ENCODE peak calls at places on chromosome 22, in eight cellular contexts. E is A549; T is CD8-positive, alpha-beta T cell; C is kidney; U is suprapubic skin; B is left ventricle myocardium inferior; X is tibial nerve; O is PC-3. Q is an unnamed sample.

GRCh38 chr22:28172948-28173360 is 253.9 kb upstream of the PITPNB start:
- DNase-seq in U (no peak), C (no peak), B (no peak), E (no peak), X (no peak), T (no peak), O (peak), Q (peak)

GRCh38 chr22:35991168-35991567 is 37.5 kb downstream of the RBFOX2 start:
- DNase-seq in B (no peak), C (no peak), O (no peak), E (no peak), U (no peak), X (no peak), T (no peak), Q (no peak)

GRCh38 chr22:23775779-23776375 is 3.2 kb downstream of the MMP11 start:
- DNase-seq in C (no peak), O (no peak), X (no peak), E (peak), B (no peak), U (no peak), T (no peak), Q (no peak)

GRCh38 chr22:32618461-32619140 is 144.0 kb downstream of the FBXO7 start:
- DNase-seq in X (peak), B (peak), O (no peak), T (no peak), E (no peak), U (no peak), C (no peak), Q (no peak)

GRCh38 chr22:23284504-23285033 is 104.3 kb downstream of the BCR start:
- DNase-seq in O (no peak), X (no peak), C (no peak), T (no peak), U (no peak), E (no peak), B (no peak), Q (no peak)

GRCh38 chr22:42069801-42070516 is 653 bp downstream of the NAGA start:
- DNase-seq in E (no peak), U (no peak), X (no peak), B (no peak), O (no peak), C (peak), T (no peak), Q (no peak)

GRCh38 chr22:29689872-29690213 is 30.0 kb upstream of the CABP7 start:
- DNase-seq in T (peak), O (peak), U (no peak), C (no peak), X (peak), B (peak), E (peak), Q (no peak)

GRCh38 chr22:42757475-42757874 is 36.8 kb upstream of the A4GALT start:
- DNase-seq in U (no peak), E (no peak), C (no peak), T (no peak), B (no peak), O (no peak), X (no peak), Q (no peak)

GRCh38 chr22:23762866-23763578 is at the start of gene C22orf15:
- DNase-seq in O (no peak), X (no peak), U (no peak), E (no peak), C (no peak), T (peak), B (no peak), Q (no peak)

GRCh38 chr22:21712751-21713427 is 22.7 kb downstream of the YPEL1 start:
- DNase-seq in B (peak), X (no peak), U (peak), T (peak), O (peak), E (peak), C (no peak), Q (peak)

GRCh38 chr22:42326786-42327185 is 56.3 kb upstream of the TCF20 start:
- DNase-seq in T (no peak), U (no peak), O (no peak), X (no peak), C (no peak), B (no peak), E (no peak), Q (no peak)

GRCh38 chr22:22084089-22084711 is 101.6 kb upstream of the TOP3B start:
- DNase-seq in E (no peak), B (no peak), T (no peak), X (no peak), C (no peak), U (no peak), O (no peak), Q (no peak)

GRCh38 chr22:21632237-21632895 is at the start of gene CCDC116:
- DNase-seq in C (peak), O (no peak), X (no peak), U (no peak), T (peak), B (no peak), E (peak), Q (no peak)

GRCh38 chr22:50622723-50623327 is 5.1 kb downstream of the ARSA start:
- DNase-seq in U (no peak), O (no peak), C (peak), B (no peak), X (no peak), T (no peak), E (no peak), Q (no peak)

GRCh38 chr22:34105461-34106062 is 185.3 kb upstream of the LARGE1 start:
- DNase-seq in E (peak), U (no peak), T (no peak), O (peak), X (peak), C (peak), B (peak), Q (no peak)

GRCh38 chr22:49006207-49007012 is 821.3 kb downstream of the BRD1 start:
- DNase-seq in T (no peak), O (no peak), C (peak), X (peak), E (no peak), B (no peak), U (peak), Q (no peak)

GRCh38 chr22:22040472-22040871 is 57.9 kb upstream of the TOP3B start:
- DNase-seq in C (no peak), B (no peak), U (no peak), X (no peak), O (no peak), E (no peak), T (no peak), Q (no peak)

GRCh38 chr22:19117111-19117512 is 5.1 kb downstream of the DGCR2 start:
- DNase-seq in E (no peak), X (no peak), T (no peak), O (no peak), U (no peak), C (no peak), B (no peak), Q (no peak)

GRCh38 chr22:48779661-48780596 is 1047.7 kb downstream of the BRD1 start:
- DNase-seq in X (peak), U (no peak), E (no peak), T (no peak), O (no peak), C (no peak), B (no peak), Q (no peak)

GRCh38 chr22:48517039-48518030 is 1310.3 kb downstream of the BRD1 start:
- DNase-seq in X (peak), T (no peak), B (no peak), U (no peak), C (no peak), E (peak), O (no peak), Q (no peak)

GRCh38 chr22:17118342-17118741 is 2.8 kb downstream of the TMEM121B start:
- DNase-seq in O (no peak), X (no peak), B (no peak), E (no peak), U (no peak), T (no peak), C (no peak), Q (no peak)

GRCh38 chr22:43004362-43005035 is 10.4 kb downstream of the PACSIN2 start:
- DNase-seq in U (no peak), C (no peak), X (no peak), O (no peak), T (no peak), B (no peak), E (peak), Q (no peak)

GRCh38 chr22:47053013-47053864 is 290.8 kb downstream of the TBC1D22A start:
- DNase-seq in C (peak), U (no peak), X (no peak), B (no peak), T (no peak), O (no peak), E (no peak), Q (no peak)

GRCh38 chr22:25663654-25664053 is 78.3 kb upstream of the MYO18B start:
- DNase-seq in E (no peak), U (no peak), X (no peak), B (no peak), T (no peak), O (no peak), C (no peak), Q (no peak)

GRCh38 chr22:50314455-50315288 is 7.2 kb upstream of the PLXNB2 start:
- DNase-seq in X (no peak), T (peak), U (no peak), B (peak), O (no peak), E (no peak), C (peak), Q (no peak)

GRCh38 chr22:24429411-24430365 is 2.3 kb downstream of the ADORA2A start:
- DNase-seq in C (peak), T (peak), U (no peak), O (peak), E (no peak), B (peak), X (no peak), Q (no peak)

GRCh38 chr22:25564979-25565677 is 653 bp downstream of the GRK3 start:
- DNase-seq in C (peak), X (no peak), B (peak), T (peak), O (no peak), U (no peak), E (peak), Q (no peak)

GRCh38 chr22:34800265-34800664 is 265.7 kb upstream of the ISX start:
- DNase-seq in X (no peak), T (no peak), O (no peak), C (peak), B (no peak), U (no peak), E (no peak), Q (no peak)

GRCh38 chr22:49244466-49245420 is 582.9 kb downstream of the BRD1 start:
- DNase-seq in U (peak), C (peak), T (no peak), B (no peak), X (no peak), O (no peak), E (no peak), Q (no peak)

GRCh38 chr22:50209893-50210292 is 9.1 kb downstream of the SELENOO start:
- DNase-seq in U (no peak), C (peak), T (peak), X (no peak), O (peak), B (peak), E (peak), Q (peak)

GRCh38 chr22:24338701-24339451 is 68.2 kb downstream of the SPECC1L start:
- DNase-seq in C (no peak), U (no peak), O (no peak), T (no peak), B (no peak), X (no peak), E (no peak), Q (no peak)

GRCh38 chr22:23570681-23571080 is 9.4 kb downstream of the IGLL1 start:
- DNase-seq in B (no peak), U (no peak), C (peak), O (no peak), T (no peak), E (no peak), X (no peak), Q (no peak)

GRCh38 chr22:17578129-17578754 is 14.9 kb downstream of the SLC25A18 start:
- DNase-seq in C (peak), X (peak), O (peak), B (peak), U (no peak), E (no peak), T (no peak), Q (no peak)

GRCh38 chr22:41888638-41889200 is 26.2 kb downstream of the SHISA8 start:
- DNase-seq in U (no peak), T (no peak), X (no peak), E (no peak), B (no peak), C (no peak), O (no peak), Q (no peak)

GRCh38 chr22:21855715-21856114 is 11.7 kb downstream of the MAPK1 start:
- DNase-seq in E (no peak), C (no peak), O (no peak), B (no peak), T (no peak), U (no peak), X (no peak), Q (no peak)

GRCh38 chr22:17164392-17165024 is 5.4 kb upstream of the HDHD5 start:
- DNase-seq in B (no peak), C (no peak), X (no peak), O (no peak), E (peak), T (no peak), U (no peak), Q (no peak)

GRCh38 chr22:42939941-42940653 is 74.9 kb downstream of the PACSIN2 start:
- DNase-seq in U (no peak), C (peak), E (peak), X (no peak), T (no peak), B (no peak), O (peak), Q (peak)

GRCh38 chr22:25777411-25777810 is 35.4 kb downstream of the MYO18B start:
- DNase-seq in E (no peak), B (no peak), X (no peak), U (no peak), O (no peak), C (no peak), T (no peak), Q (no peak)

GRCh38 chr22:31328545-31328960 is 17.6 kb downstream of the PATZ1 start:
- DNase-seq in U (no peak), T (no peak), X (no peak), C (no peak), E (no peak), O (no peak), B (no peak), Q (no peak)

GRCh38 chr22:35883028-35883620 is 145.5 kb downstream of the RBFOX2 start:
- DNase-seq in T (no peak), B (no peak), E (peak), X (no peak), C (no peak), O (peak), U (no peak), Q (no peak)

GRCh38 chr22:38835888-38836301 is 7.9 kb downstream of the NPTXR start:
- DNase-seq in X (no peak), O (peak), C (no peak), T (no peak), U (no peak), E (no peak), B (no peak), Q (no peak)
- H3K27ac ChIP-seq in X (no peak), O (peak), C (no peak), T (no peak), U (no peak), E (no peak), B (no peak), Q (no peak)

GRCh38 chr22:46036558-46037408 is 59.8 kb upstream of the WNT7B start:
- DNase-seq in T (peak), B (no peak), C (peak), O (peak), E (peak), X (no peak), U (peak), Q (no peak)
- TF ChIP-seq CTCF in T (peak), B (peak), C (peak), O (peak), E (peak), X (no peak), U (no peak), Q (peak)

GRCh38 chr22:40042312-40042711 is 47.6 kb downstream of the FAM83F start:
- DNase-seq in E (no peak), O (no peak), T (no peak), C (no peak), B (no peak), U (no peak), X (no peak), Q (no peak)

GRCh38 chr22:40039482-40039881 is 44.7 kb downstream of the FAM83F start:
- DNase-seq in U (no peak), O (no peak), B (no peak), E (no peak), X (no peak), C (no peak), T (no peak), Q (no peak)

GRCh38 chr22:40043086-40043485 is 48.3 kb downstream of the FAM83F start:
- DNase-seq in B (no peak), E (no peak), U (no peak), T (no peak), X (no peak), C (no peak), O (peak), Q (no peak)

GRCh38 chr22:40041738-40042137 is 47.0 kb downstream of the FAM83F start:
- DNase-seq in E (no peak), B (no peak), T (no peak), O (no peak), X (no peak), C (no peak), U (no peak), Q (no peak)

DNA sequence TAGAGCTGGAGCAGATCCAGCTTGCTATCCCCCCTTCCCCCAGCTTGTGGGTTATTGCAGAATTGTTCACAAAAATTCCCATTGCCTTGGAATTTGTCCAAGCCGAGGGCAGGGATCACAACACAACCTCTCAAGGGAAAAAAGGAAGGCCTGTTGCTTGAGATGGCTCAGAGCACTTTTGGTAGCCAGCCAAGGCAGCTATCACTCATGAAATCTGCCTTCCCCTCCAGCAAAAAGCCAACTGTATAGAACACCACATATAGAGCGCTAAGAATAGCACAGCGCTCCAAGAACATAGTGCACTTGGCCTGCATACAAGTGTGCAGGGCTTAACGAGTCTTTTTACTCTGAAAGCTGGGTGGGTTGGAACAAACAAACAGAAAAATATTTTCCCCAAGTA is 46.2 kb downstream of the FAM83F start:
- DNase-seq in T (no peak), X (peak), B (peak), U (no peak), C (peak), E (no peak), O (peak), Q (no peak)
- H3K27ac ChIP-seq in T (no peak), X (peak), B (peak), U (peak), C (peak), E (no peak), O (no peak), Q (peak)

GRCh38 chr22:37549704-37550059 is 10.6 kb upstream of the CDC42EP1 start:
- DNase-seq in C (peak), U (no peak), E (no peak), T (no peak), X (no peak), B (no peak), O (no peak), Q (no peak)
- TF ChIP-seq CTCF in C (no peak), U (no peak), E (no peak), T (no peak), X (peak), B (peak), O (peak), Q (no peak)

GRCh38 chr22:39232806-39233735 is 11.7 kb downstream of the PDGFB start:
- DNase-seq in O (no peak), U (no peak), T (no peak), X (no peak), C (peak), B (no peak), E (no peak), Q (no peak)

GRCh38 chr22:39234157-39234793 is 10.5 kb downstream of the PDGFB start:
- DNase-seq in E (no peak), C (peak), O (no peak), T (no peak), B (peak), X (no peak), U (no peak), Q (no peak)

GRCh38 chr22:39232246-39232645 is 12.5 kb downstream of the PDGFB start:
- DNase-seq in U (no peak), T (no peak), E (no peak), B (no peak), X (no peak), O (no peak), C (no peak), Q (no peak)

GRCh38 chr22:39234867-39235687 is 9.7 kb downstream of the PDGFB start:
- DNase-seq in C (peak), B (peak), X (no peak), T (no peak), E (no peak), U (peak), O (no peak), Q (peak)

DNA sequence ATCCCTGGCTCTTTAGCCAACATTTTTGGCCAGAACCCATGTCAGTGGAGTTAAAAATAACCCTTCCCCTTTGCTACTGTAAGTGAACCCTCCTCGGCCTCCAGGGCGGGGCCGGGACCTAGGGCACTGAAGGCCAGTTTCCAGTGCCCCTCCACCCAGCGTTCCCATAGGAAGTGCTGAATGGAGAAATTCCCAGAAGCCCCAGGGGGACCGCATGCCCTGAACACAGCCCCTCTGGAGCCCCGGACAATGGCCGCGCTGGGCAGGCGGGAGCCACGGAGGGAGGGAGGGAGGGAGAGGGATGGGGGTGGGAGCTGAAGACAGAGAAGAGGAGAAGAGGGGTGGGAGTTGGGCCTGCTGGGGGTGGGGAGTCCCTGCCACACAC is 11.1 kb downstream of the PDGFB start:
- DNase-seq in O (no peak), U (no peak), T (no peak), C (peak), B (peak), E (no peak), X (no peak), Q (no peak)
- H3K27ac ChIP-seq in O (no peak), U (peak), T (no peak), C (peak), B (peak), E (no peak), X (peak), Q (peak)